ENCODE peak calls at places on chromosomes 3 and 15, in four cellular contexts. One of them, this sample, is unnamed.

GRCh38 chr3:71302604-71303003 is 280.9 kb downstream of the FOXP1 start:
- DNase-seq in left kidney: no peak
- DNase-seq in HFFc6: no peak
- DNase-seq in KG1: no peak
- DNase-seq in this sample: no peak

GRCh38 chr15:77870195-77871065 is 207.1 kb downstream of the TBC1D2B start:
- DNase-seq in KG1: no peak
- DNase-seq in left kidney: peak
- DNase-seq in HFFc6: peak
- DNase-seq in this sample: no peak

GRCh38 chr3:99246010-99246654 is 344.6 kb upstream of the DCBLD2 start:
- DNase-seq in KG1: no peak
- DNase-seq in HFFc6: peak
- DNase-seq in left kidney: no peak
- DNase-seq in this sample: no peak

GRCh38 chr3:147008886-147009285 is 397.5 kb downstream of the ZIC4 start:
- DNase-seq in HFFc6: no peak
- DNase-seq in KG1: no peak
- DNase-seq in left kidney: no peak
- DNase-seq in this sample: no peak

GRCh38 chr3:53185761-53186465 is 24.9 kb downstream of the PRKCD start:
- DNase-seq in left kidney: no peak
- DNase-seq in HFFc6: no peak
- DNase-seq in KG1: no peak
- DNase-seq in this sample: no peak

GRCh38 chr3:144407290-144407689 is 435.7 kb downstream of the DIPK2A start:
- DNase-seq in KG1: no peak
- DNase-seq in HFFc6: no peak
- DNase-seq in left kidney: no peak
- DNase-seq in this sample: no peak

GRCh38 chr15:82538961-82539689 is 1.1 kb downstream of the RPS17 start:
- DNase-seq in HFFc6: no peak
- DNase-seq in left kidney: peak
- DNase-seq in KG1: no peak
- DNase-seq in this sample: no peak

GRCh38 chr3:15284121-15284889 is 48.1 kb downstream of the SH3BP5 start:
- DNase-seq in KG1: no peak
- DNase-seq in left kidney: no peak
- DNase-seq in HFFc6: peak
- DNase-seq in this sample: no peak

GRCh38 chr3:42658771-42659390 is 5.4 kb downstream of the ZBTB47 start:
- DNase-seq in HFFc6: no peak
- DNase-seq in left kidney: no peak
- DNase-seq in KG1: no peak
- DNase-seq in this sample: no peak

GRCh38 chr15:65757256-65757655 is 34.8 kb downstream of the DENND4A start:
- DNase-seq in HFFc6: no peak
- DNase-seq in left kidney: no peak
- DNase-seq in KG1: no peak
- DNase-seq in this sample: no peak

GRCh38 chr15:76773234-76773633 is 131.9 kb downstream of the SCAPER start:
- DNase-seq in KG1: no peak
- DNase-seq in HFFc6: no peak
- DNase-seq in left kidney: no peak
- DNase-seq in this sample: no peak

GRCh38 chr3:130644600-130645232 is 101.9 kb downstream of the PIK3R4 start:
- DNase-seq in KG1: no peak
- DNase-seq in left kidney: no peak
- DNase-seq in HFFc6: no peak
- DNase-seq in this sample: no peak

GRCh38 chr15:57527382-57528091 is 64.2 kb upstream of the MYZAP start:
- DNase-seq in KG1: peak
- DNase-seq in HFFc6: peak
- DNase-seq in left kidney: peak
- DNase-seq in this sample: no peak

GRCh38 chr3:168191856-168192255 is 96.1 kb upstream of the GOLIM4 start:
- DNase-seq in left kidney: no peak
- DNase-seq in HFFc6: no peak
- DNase-seq in KG1: no peak
- DNase-seq in this sample: no peak

GRCh38 chr3:36923523-36923943 is 21.3 kb downstream of the TRANK1 start:
- DNase-seq in left kidney: no peak
- DNase-seq in HFFc6: no peak
- DNase-seq in KG1: no peak
- DNase-seq in this sample: no peak

GRCh38 chr3:128413003-128413370 is 53.7 kb downstream of the DNAJB8 start:
- DNase-seq in HFFc6: no peak
- DNase-seq in KG1: no peak
- DNase-seq in left kidney: peak
- DNase-seq in this sample: no peak

GRCh38 chr3:127542441-127542952 is 48.0 kb downstream of the TPRA1 start:
- DNase-seq in KG1: no peak
- DNase-seq in left kidney: peak
- DNase-seq in HFFc6: no peak
- DNase-seq in this sample: no peak

GRCh38 chr3:176032043-176032442 is 1165.2 kb downstream of the TBL1XR1 start:
- DNase-seq in HFFc6: no peak
- DNase-seq in left kidney: no peak
- DNase-seq in KG1: no peak
- DNase-seq in this sample: no peak

GRCh38 chr15:51731549-51732267 is 5.7 kb downstream of the LYSMD2 start:
- DNase-seq in HFFc6: peak
- DNase-seq in left kidney: no peak
- DNase-seq in KG1: peak
- DNase-seq in this sample: no peak

GRCh38 chr15:64222573-64223361 is 59.9 kb upstream of the PPIB start:
- DNase-seq in HFFc6: no peak
- DNase-seq in KG1: no peak
- DNase-seq in left kidney: no peak
- DNase-seq in this sample: no peak